ENCODE peak calls at places on chromosomes 7 and 10, in six cellular contexts. Y, H, N, F, U and V are unnamed samples.

GRCh38 chr7:26198133-26198780 is 2.3 kb downstream of the HNRNPA2B1 start:
- DNase-seq in Y (no peak), H (no peak), N (no peak), F (peak; percentile 60), U (no peak), V (no peak)

GRCh38 chr7:155206286-155207020 is 91.2 kb upstream of the INSIG1 start:
- DNase-seq in Y (no peak), H (peak; percentile 54), N (peak; percentile 40), F (peak; percentile 25), U (no peak), V (peak; percentile 49)

GRCh38 chr7:156493942-156494341 is 146.6 kb upstream of the RNF32 start:
- DNase-seq in Y (no peak), H (no peak), N (no peak), F (no peak), U (no peak), V (no peak)

GRCh38 chr7:39746162-39746782 is 122.9 kb downstream of the RALA start:
- DNase-seq in Y (peak; percentile 45), H (peak; percentile 67), N (peak; percentile 30), F (peak; percentile 83), U (peak; percentile 75), V (no peak)

GRCh38 chr10:283916-284356 is 148.7 kb downstream of the ZMYND11 start:
- DNase-seq in Y (no peak), H (no peak), N (peak; percentile 7), F (no peak), U (no peak), V (peak; percentile 65)

GRCh38 chr7:35003679-35004278 is 33.5 kb downstream of the DPY19L1 start:
- DNase-seq in Y (peak; percentile 4), H (no peak), N (no peak), F (peak; percentile 99), U (peak; percentile 88), V (no peak)

GRCh38 chr7:108367946-108368345 is 88.3 kb downstream of the NRCAM start:
- DNase-seq in Y (no peak), H (no peak), N (no peak), F (no peak), U (no peak), V (no peak)

GRCh38 chr7:92968502-92968901 is 132.1 kb upstream of the CDK6 start:
- DNase-seq in Y (no peak), H (no peak), N (no peak), F (no peak), U (no peak), V (no peak)

GRCh38 chr7:117908031-117908795 is 35.0 kb upstream of the CTTNBP2 start:
- DNase-seq in Y (no peak), H (no peak), N (no peak), F (no peak), U (no peak), V (no peak)

GRCh38 chr10:43606323-43607198 is at the start of gene ZNF485:
- DNase-seq in Y (peak; percentile 0), H (peak; percentile 77), N (peak; percentile 53), F (peak; percentile 66), U (peak; percentile 49), V (peak; percentile 75)

GRCh38 chr10:80104066-80104926 is 25.8 kb downstream of the TMEM254 start:
- DNase-seq in Y (no peak), H (no peak), N (no peak), F (no peak), U (no peak), V (no peak)

GRCh38 chr7:150959739-150960734 is 18.1 kb downstream of the KCNH2 start:
- DNase-seq in Y (no peak), H (no peak), N (no peak), F (no peak), U (no peak), V (no peak)

GRCh38 chr10:76981251-76981650 is 656.4 kb downstream of the KCNMA1 start:
- DNase-seq in Y (no peak), H (no peak), N (no peak), F (no peak), U (no peak), V (no peak)

GRCh38 chr10:88163572-88163971 is 300.1 kb downstream of the PTEN start:
- DNase-seq in Y (no peak), H (no peak), N (no peak), F (no peak), U (no peak), V (no peak)

GRCh38 chr10:45420453-45421192 is 46.6 kb downstream of the ALOX5 start:
- DNase-seq in Y (no peak), H (peak; percentile 86), N (peak; percentile 26), F (peak; percentile 92), U (no peak), V (peak; percentile 60)

GRCh38 chr7:116780966-116781365 is 81.4 kb upstream of the CAPZA2 start:
- DNase-seq in Y (no peak), H (no peak), N (no peak), F (no peak), U (no peak), V (no peak)

GRCh38 chr7:135486258-135486657 is 23.6 kb downstream of the CNOT4 start:
- DNase-seq in Y (no peak), H (no peak), N (no peak), F (no peak), U (no peak), V (no peak)

GRCh38 chr7:138951953-138952352 is 29.2 kb downstream of the KIAA1549 start:
- DNase-seq in Y (no peak), H (no peak), N (no peak), F (peak; percentile 57), U (no peak), V (no peak)

GRCh38 chr7:6231184-6231583 is 41.2 kb downstream of the CYTH3 start:
- DNase-seq in Y (no peak), H (no peak), N (no peak), F (no peak), U (no peak), V (no peak)

GRCh38 chr10:49289480-49289879 is 9.5 kb upstream of the C10orf71 start:
- DNase-seq in Y (no peak), H (no peak), N (no peak), F (no peak), U (no peak), V (no peak)

GRCh38 chr10:34384363-34384762 is 430.7 kb downstream of the PARD3 start:
- DNase-seq in Y (no peak), H (no peak), N (no peak), F (no peak), U (no peak), V (no peak)

GRCh38 chr10:129496995-129497394 is 30.0 kb downstream of the MGMT start:
- DNase-seq in Y (no peak), H (no peak), N (no peak), F (no peak), U (no peak), V (no peak)

GRCh38 chr7:92875719-92876118 is 39.3 kb upstream of the CDK6 start:
- DNase-seq in Y (no peak), H (no peak), N (no peak), F (no peak), U (no peak), V (no peak)

GRCh38 chr7:30988346-30989005 is 24.7 kb downstream of the GHRHR start:
- DNase-seq in Y (no peak), H (peak; percentile 56), N (no peak), F (no peak), U (peak; percentile 22), V (no peak)

GRCh38 chr7:157807510-157807909 is 470.7 kb downstream of the DNAJB6 start:
- DNase-seq in Y (no peak), H (no peak), N (no peak), F (no peak), U (no peak), V (no peak)

GRCh38 chr10:86344281-86344680 is 22.3 kb downstream of the GRID1 start:
- DNase-seq in Y (no peak), H (no peak), N (no peak), F (no peak), U (no peak), V (no peak)

GRCh38 chr7:130910949-130911944 is 177.2 kb upstream of the KLF14 start:
- DNase-seq in Y (no peak), H (no peak), N (no peak), F (peak; percentile 78), U (no peak), V (no peak)

GRCh38 chr10:50501899-50502556 is 121.7 kb downstream of the SGMS1 start:
- DNase-seq in Y (no peak), H (no peak), N (no peak), F (no peak), U (no peak), V (no peak)

GRCh38 chr7:144255471-144255897 is 9.1 kb downstream of the OR2A7 start:
- DNase-seq in Y (no peak), H (no peak), N (no peak), F (peak; percentile 0), U (no peak), V (no peak)

GRCh38 chr7:44185729-44186128 is 3.5 kb downstream of the GCK start:
- DNase-seq in Y (no peak), H (no peak), N (no peak), F (no peak), U (no peak), V (no peak)